ENCODE peak calls at places on chromosomes 5 and 9, in seven cellular contexts. K is uterus, C is cardiac fibroblast, X is brain microvascular endothelial cell, L is ovary, S is GM13976, Z is bronchial epithelial cell. M is an unnamed sample.
A peak's percentile ranks its signal among the peaks of the same experiment; 100 is the strongest.

GRCh38 chr9:18798106-18798505 is 234.9 kb downstream of the SAXO1 start:
- DNase-seq in K (no peak), C (peak; percentile 23), S (no peak), Z (peak; percentile 2), L (no peak), X (no peak), M (no peak)

GRCh38 chr5:73160239-73160671 is 12.7 kb upstream of the TMEM174 start:
- DNase-seq in X (peak; percentile 7), C (peak; percentile 13), S (no peak), K (no peak), L (no peak), Z (no peak), M (peak; percentile 91)

GRCh38 chr5:135703026-135703550 is 124.3 kb upstream of the CXCL14 start:
- DNase-seq in Z (peak; percentile 49), K (no peak), X (no peak), C (no peak), S (no peak), L (no peak), M (no peak)

GRCh38 chr5:56534102-56534501 is 281.2 kb upstream of the MAP3K1 start:
- DNase-seq in C (no peak), L (no peak), K (no peak), S (no peak), Z (peak; percentile 87), X (no peak), M (no peak)

GRCh38 chr9:107039546-107039945 is 176.6 kb downstream of the ZNF462 start:
- DNase-seq in X (peak; percentile 67), Z (peak; percentile 74), C (peak; percentile 61), K (no peak), S (no peak), L (no peak), M (no peak)

GRCh38 chr5:181059297-181060230 is 19.5 kb downstream of the BTNL9 start:
- DNase-seq in Z (no peak), S (no peak), L (no peak), X (no peak), C (no peak), K (no peak), M (no peak)

GRCh38 chr5:120452471-120452870 is 11.6 kb upstream of the PRR16 start:
- DNase-seq in K (no peak), X (no peak), S (no peak), L (no peak), C (no peak), Z (no peak), M (no peak)

GRCh38 chr9:132412089-132412488 is 2.1 kb downstream of the CFAP77 start:
- DNase-seq in K (no peak), S (peak; percentile 47), C (peak; percentile 35), L (no peak), X (peak; percentile 9), Z (no peak), M (peak; percentile 67)

GRCh38 chr5:171647043-171647899 is 138.3 kb upstream of the SMIM23 start:
- DNase-seq in L (no peak), X (peak; percentile 88), K (no peak), S (no peak), C (peak; percentile 51), Z (peak; percentile 49), M (no peak)
- TF ChIP-seq CTCF in L (no peak), X (peak; percentile 42), K (no peak), S (no peak), C (no peak), Z (peak; percentile 1), M (no peak)

GRCh38 chr9:133654736-133655657 is 18.8 kb downstream of the DBH start:
- DNase-seq in S (no peak), L (no peak), K (no peak), Z (no peak), X (no peak), C (no peak), M (no peak)

GRCh38 chr9:133657120-133657661 is 21.0 kb downstream of the DBH start:
- DNase-seq in L (no peak), Z (no peak), K (no peak), C (peak; percentile 50), X (no peak), S (no peak), M (no peak)

GRCh38 chr9:133655701-133656100 is 19.5 kb downstream of the DBH start:
- DNase-seq in X (no peak), Z (no peak), L (no peak), K (no peak), C (no peak), S (no peak), M (no peak)

GRCh38 chr9:133658442-133659431 is 22.6 kb downstream of the DBH start:
- DNase-seq in K (peak; percentile 61), C (peak; percentile 12), S (no peak), Z (peak; percentile 4), X (peak; percentile 11), L (no peak), M (peak; percentile 29)

GRCh38 chr9:133656211-133657119 is 20.3 kb downstream of the DBH start:
- DNase-seq in X (no peak), C (no peak), Z (no peak), L (no peak), S (no peak), K (no peak), M (peak; percentile 55)
- TF ChIP-seq CTCF in X (no peak), C (no peak), Z (no peak), L (no peak), S (no peak), K (no peak), M (peak; percentile 25)

GRCh38 chr9:1871486-1872181 is 143.5 kb upstream of the SMARCA2 start:
- DNase-seq in K (no peak), C (peak; percentile 5), Z (peak; percentile 35), L (no peak), S (no peak), X (no peak), M (peak; percentile 8)
- TF ChIP-seq CTCF in K (no peak), C (no peak), Z (no peak), L (no peak), S (no peak), X (no peak), M (no peak)

GRCh38 chr9:108444400-108445358 is 411.1 kb downstream of the ACTL7B start:
- DNase-seq in K (peak; percentile 26), Z (peak; percentile 97), S (no peak), X (peak; percentile 86), L (no peak), C (peak; percentile 97), M (no peak)

GRCh38 chr9:108443741-108444140 is 412.0 kb downstream of the ACTL7B start:
- DNase-seq in Z (peak; percentile 73), X (no peak), S (no peak), K (no peak), L (no peak), C (peak; percentile 83), M (no peak)

GRCh38 chr9:108442604-108443277 is 413.0 kb downstream of the ACTL7B start:
- DNase-seq in L (no peak), C (no peak), S (no peak), Z (no peak), K (no peak), X (no peak), M (no peak)

GRCh38 chr9:108443278-108443633 is 412.5 kb downstream of the ACTL7B start:
- DNase-seq in Z (no peak), S (no peak), K (no peak), X (no peak), L (no peak), C (no peak), M (no peak)

GRCh38 chr9:108445431-108446018 is 410.3 kb downstream of the ACTL7B start:
- DNase-seq in C (no peak), S (no peak), Z (no peak), L (no peak), K (no peak), X (no peak), M (no peak)
- TF ChIP-seq CTCF in C (no peak), S (no peak), Z (no peak), L (no peak), K (no peak), X (no peak), M (no peak)

GRCh38 chr5:963673-964531 is 44.7 kb upstream of the NKD2 start:
- DNase-seq in L (no peak), K (no peak), S (no peak), Z (no peak), C (peak; percentile 69), X (no peak), M (peak; percentile 88)
- TF ChIP-seq CTCF in L (no peak), K (no peak), S (no peak), Z (no peak), C (no peak), X (no peak), M (no peak)

GRCh38 chr5:165881259-165881658 is 2375.8 kb downstream of the MAT2B start:
- DNase-seq in S (no peak), K (no peak), X (no peak), C (no peak), L (no peak), Z (no peak), M (no peak)
- TF ChIP-seq CTCF in S (no peak), K (no peak), X (no peak), C (no peak), L (no peak), Z (no peak), M (no peak)

GRCh38 chr9:136140046-136140445 is 21.4 kb upstream of the TMEM250 start:
- DNase-seq in S (no peak), K (no peak), X (no peak), Z (peak; percentile 61), C (no peak), L (no peak), M (no peak)

GRCh38 chr9:136140966-136141365 is 22.3 kb upstream of the TMEM250 start:
- DNase-seq in S (no peak), L (no peak), C (peak; percentile 15), X (no peak), Z (no peak), K (peak; percentile 45), M (no peak)

GRCh38 chr9:136137321-136138054 is 18.8 kb upstream of the TMEM250 start:
- DNase-seq in Z (no peak), K (no peak), C (no peak), S (no peak), X (no peak), L (no peak), M (no peak)

GRCh38 chr9:136136526-136136925 is 17.9 kb upstream of the TMEM250 start:
- DNase-seq in L (no peak), K (no peak), X (no peak), Z (no peak), S (no peak), C (no peak), M (no peak)

GRCh38 chr9:136138566-136138965 is 19.9 kb upstream of the TMEM250 start:
- DNase-seq in K (no peak), Z (no peak), C (peak; percentile 14), L (no peak), S (peak; percentile 66), X (no peak), M (peak; percentile 83)
- TF ChIP-seq CTCF in K (no peak), Z (peak; percentile 54), C (peak; percentile 43), L (no peak), S (no peak), X (peak; percentile 66), M (peak; percentile 60)

DNA sequence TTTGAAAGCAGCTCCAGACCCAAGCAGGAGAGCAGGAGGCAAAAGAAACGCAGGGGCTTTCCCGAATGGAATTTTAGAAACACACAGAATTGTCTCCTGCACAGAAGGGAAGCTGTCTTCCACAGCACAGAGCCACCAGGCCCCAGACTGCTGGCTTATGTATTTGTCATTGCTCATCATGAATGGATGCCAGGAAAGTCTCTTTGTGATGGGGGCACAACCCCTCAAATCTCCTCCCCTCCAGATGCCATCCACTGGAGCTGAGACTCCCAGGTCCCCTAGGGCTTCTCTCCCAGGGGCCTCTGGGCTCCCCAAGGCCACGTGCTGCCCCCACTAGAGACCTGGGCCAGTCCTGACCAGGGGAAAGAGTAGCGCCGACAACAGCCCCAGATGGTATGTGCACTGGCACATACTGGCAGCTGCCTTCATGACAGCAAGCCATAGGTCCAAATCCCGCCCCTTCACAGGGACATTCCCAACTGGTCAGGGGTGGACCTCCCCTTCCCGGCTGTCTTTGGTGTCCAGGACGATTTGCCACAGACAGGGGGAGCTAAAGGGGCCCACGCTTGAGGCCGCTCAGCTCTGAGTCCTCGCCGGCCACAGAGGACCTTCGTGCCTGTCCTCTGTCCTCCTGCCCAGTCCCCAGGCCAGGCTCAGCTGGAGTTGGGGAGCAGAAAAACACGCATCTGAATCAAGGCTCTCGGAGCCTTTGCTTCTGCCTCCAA is 127.8 kb downstream of the KCNIP1 start:
- DNase-seq in S (no peak), K (no peak), X (no peak), C (no peak), L (no peak), Z (no peak), M (no peak)
- TF ChIP-seq CTCF in S (no peak), K (no peak), X (peak; percentile 63), C (no peak), L (no peak), Z (peak; percentile 0), M (no peak)